ENCODE peak calls at places on chromosome 16, in ten cellular contexts. One of them, this sample, is unnamed.

GRCh38 chr16:49431591-49432290 is 58.1 kb downstream of the C16orf78 start:
- DNase-seq in stimulated activated CD8-positive, alpha-beta memory T cell treated with anti-CD3 and anti-CD28 coated beads, Interleukin-4, amount 100 ng/mL, for 24 hours: no peak
- DNase-seq in AG20443: no peak
- DNase-seq in lung: no peak
- DNase-seq in NCI-H1417: no peak
- DNase-seq in lower leg skin: no peak
- DNase-seq in GM12878: no peak
- DNase-seq in left lung: no peak
- DNase-seq in HT-29: no peak
- DNase-seq in RPMI8226: no peak
- DNase-seq in this sample: no peak

GRCh38 chr16:30998852-30999761 is 11.3 kb downstream of the STX1B start:
- DNase-seq in stimulated activated CD8-positive, alpha-beta memory T cell treated with anti-CD3 and anti-CD28 coated beads, Interleukin-4, amount 100 ng/mL, for 24 hours: no peak
- DNase-seq in AG20443: no peak
- DNase-seq in lung: no peak
- DNase-seq in NCI-H1417: no peak
- DNase-seq in lower leg skin: peak
- DNase-seq in GM12878: no peak
- DNase-seq in left lung: no peak
- DNase-seq in HT-29: no peak
- DNase-seq in RPMI8226: no peak
- DNase-seq in this sample: no peak

GRCh38 chr16:2698996-2699750 is 16.9 kb downstream of the KCTD5 start:
- DNase-seq in stimulated activated CD8-positive, alpha-beta memory T cell treated with anti-CD3 and anti-CD28 coated beads, Interleukin-4, amount 100 ng/mL, for 24 hours: no peak
- DNase-seq in AG20443: no peak
- DNase-seq in lung: no peak
- DNase-seq in NCI-H1417: no peak
- DNase-seq in lower leg skin: no peak
- DNase-seq in GM12878: no peak
- DNase-seq in left lung: no peak
- DNase-seq in HT-29: no peak
- DNase-seq in RPMI8226: no peak
- DNase-seq in this sample: no peak

GRCh38 chr16:16163571-16163970 is 59.7 kb downstream of the ABCC6 start:
- DNase-seq in stimulated activated CD8-positive, alpha-beta memory T cell treated with anti-CD3 and anti-CD28 coated beads, Interleukin-4, amount 100 ng/mL, for 24 hours: no peak
- DNase-seq in AG20443: no peak
- DNase-seq in lung: no peak
- DNase-seq in NCI-H1417: no peak
- DNase-seq in lower leg skin: no peak
- DNase-seq in GM12878: no peak
- DNase-seq in left lung: no peak
- DNase-seq in HT-29: no peak
- DNase-seq in RPMI8226: peak
- DNase-seq in this sample: no peak

GRCh38 chr16:84597518-84598390 is 20.1 kb downstream of the COTL1 start:
- DNase-seq in stimulated activated CD8-positive, alpha-beta memory T cell treated with anti-CD3 and anti-CD28 coated beads, Interleukin-4, amount 100 ng/mL, for 24 hours: no peak
- DNase-seq in AG20443: no peak
- DNase-seq in lung: no peak
- DNase-seq in NCI-H1417: no peak
- DNase-seq in lower leg skin: no peak
- DNase-seq in GM12878: no peak
- DNase-seq in left lung: peak
- DNase-seq in HT-29: no peak
- DNase-seq in RPMI8226: no peak
- DNase-seq in this sample: no peak

GRCh38 chr16:65392831-65393565 is 271.1 kb upstream of the CDH11 start:
- DNase-seq in stimulated activated CD8-positive, alpha-beta memory T cell treated with anti-CD3 and anti-CD28 coated beads, Interleukin-4, amount 100 ng/mL, for 24 hours: no peak
- DNase-seq in AG20443: no peak
- DNase-seq in lung: no peak
- DNase-seq in NCI-H1417: no peak
- DNase-seq in lower leg skin: no peak
- DNase-seq in GM12878: no peak
- DNase-seq in left lung: no peak
- DNase-seq in HT-29: no peak
- DNase-seq in RPMI8226: no peak
- DNase-seq in this sample: no peak

GRCh38 chr16:77971306-77972131 is 50.8 kb upstream of the CLEC3A start:
- DNase-seq in stimulated activated CD8-positive, alpha-beta memory T cell treated with anti-CD3 and anti-CD28 coated beads, Interleukin-4, amount 100 ng/mL, for 24 hours: peak
- DNase-seq in AG20443: peak
- DNase-seq in lung: peak
- DNase-seq in NCI-H1417: peak
- DNase-seq in lower leg skin: peak
- DNase-seq in GM12878: no peak
- DNase-seq in left lung: peak
- DNase-seq in HT-29: peak
- DNase-seq in RPMI8226: peak
- DNase-seq in this sample: peak

GRCh38 chr16:89172901-89173628 is 1.5 kb downstream of the CDH15 start:
- DNase-seq in stimulated activated CD8-positive, alpha-beta memory T cell treated with anti-CD3 and anti-CD28 coated beads, Interleukin-4, amount 100 ng/mL, for 24 hours: no peak
- DNase-seq in AG20443: no peak
- DNase-seq in lung: no peak
- DNase-seq in NCI-H1417: no peak
- DNase-seq in lower leg skin: no peak
- DNase-seq in GM12878: no peak
- DNase-seq in left lung: no peak
- DNase-seq in HT-29: no peak
- DNase-seq in RPMI8226: no peak
- DNase-seq in this sample: no peak

GRCh38 chr16:28495795-28496749 is 1.6 kb downstream of the APOBR start:
- DNase-seq in stimulated activated CD8-positive, alpha-beta memory T cell treated with anti-CD3 and anti-CD28 coated beads, Interleukin-4, amount 100 ng/mL, for 24 hours: no peak
- DNase-seq in AG20443: no peak
- DNase-seq in lung: no peak
- DNase-seq in NCI-H1417: no peak
- DNase-seq in lower leg skin: no peak
- DNase-seq in GM12878: no peak
- DNase-seq in left lung: no peak
- DNase-seq in HT-29: no peak
- DNase-seq in RPMI8226: no peak
- DNase-seq in this sample: no peak

GRCh38 chr16:53881371-53881770 is 177.4 kb downstream of the FTO start:
- DNase-seq in stimulated activated CD8-positive, alpha-beta memory T cell treated with anti-CD3 and anti-CD28 coated beads, Interleukin-4, amount 100 ng/mL, for 24 hours: no peak
- DNase-seq in AG20443: peak
- DNase-seq in lung: no peak
- DNase-seq in NCI-H1417: no peak
- DNase-seq in lower leg skin: no peak
- DNase-seq in GM12878: no peak
- DNase-seq in left lung: no peak
- DNase-seq in HT-29: no peak
- DNase-seq in RPMI8226: no peak
- DNase-seq in this sample: no peak

GRCh38 chr16:73034374-73034773 is 13.6 kb downstream of the ZFHX3 start:
- DNase-seq in stimulated activated CD8-positive, alpha-beta memory T cell treated with anti-CD3 and anti-CD28 coated beads, Interleukin-4, amount 100 ng/mL, for 24 hours: no peak
- DNase-seq in AG20443: no peak
- DNase-seq in lung: no peak
- DNase-seq in NCI-H1417: no peak
- DNase-seq in lower leg skin: no peak
- DNase-seq in GM12878: peak
- DNase-seq in left lung: no peak
- DNase-seq in HT-29: no peak
- DNase-seq in RPMI8226: no peak
- DNase-seq in this sample: no peak

GRCh38 chr16:674968-675883 is at the start of gene RHBDL1:
- DNase-seq in stimulated activated CD8-positive, alpha-beta memory T cell treated with anti-CD3 and anti-CD28 coated beads, Interleukin-4, amount 100 ng/mL, for 24 hours: no peak
- DNase-seq in AG20443: peak
- DNase-seq in lung: no peak
- DNase-seq in NCI-H1417: no peak
- DNase-seq in lower leg skin: no peak
- DNase-seq in GM12878: no peak
- DNase-seq in left lung: no peak
- DNase-seq in HT-29: peak
- DNase-seq in RPMI8226: no peak
- DNase-seq in this sample: no peak

GRCh38 chr16:58018803-58019202 is 6.8 kb upstream of the MMP15 start:
- DNase-seq in stimulated activated CD8-positive, alpha-beta memory T cell treated with anti-CD3 and anti-CD28 coated beads, Interleukin-4, amount 100 ng/mL, for 24 hours: no peak
- DNase-seq in AG20443: no peak
- DNase-seq in lung: no peak
- DNase-seq in NCI-H1417: no peak
- DNase-seq in lower leg skin: no peak
- DNase-seq in GM12878: no peak
- DNase-seq in left lung: no peak
- DNase-seq in HT-29: no peak
- DNase-seq in RPMI8226: no peak
- DNase-seq in this sample: no peak

GRCh38 chr16:86044241-86044671 is 145.3 kb downstream of the IRF8 start:
- DNase-seq in stimulated activated CD8-positive, alpha-beta memory T cell treated with anti-CD3 and anti-CD28 coated beads, Interleukin-4, amount 100 ng/mL, for 24 hours: peak
- DNase-seq in AG20443: peak
- DNase-seq in lung: no peak
- DNase-seq in NCI-H1417: no peak
- DNase-seq in lower leg skin: no peak
- DNase-seq in GM12878: no peak
- DNase-seq in left lung: peak
- DNase-seq in HT-29: peak
- DNase-seq in RPMI8226: peak
- DNase-seq in this sample: no peak

GRCh38 chr16:25426829-25427228 is 169.2 kb upstream of the ZKSCAN2 start:
- DNase-seq in stimulated activated CD8-positive, alpha-beta memory T cell treated with anti-CD3 and anti-CD28 coated beads, Interleukin-4, amount 100 ng/mL, for 24 hours: no peak
- DNase-seq in AG20443: no peak
- DNase-seq in lung: no peak
- DNase-seq in NCI-H1417: no peak
- DNase-seq in lower leg skin: no peak
- DNase-seq in GM12878: no peak
- DNase-seq in left lung: no peak
- DNase-seq in HT-29: no peak
- DNase-seq in RPMI8226: no peak
- DNase-seq in this sample: no peak

GRCh38 chr16:66469932-66470546 is 42.9 kb downstream of the BEAN1 start:
- DNase-seq in stimulated activated CD8-positive, alpha-beta memory T cell treated with anti-CD3 and anti-CD28 coated beads, Interleukin-4, amount 100 ng/mL, for 24 hours: no peak
- DNase-seq in AG20443: no peak
- DNase-seq in lung: no peak
- DNase-seq in NCI-H1417: no peak
- DNase-seq in lower leg skin: peak
- DNase-seq in GM12878: no peak
- DNase-seq in left lung: no peak
- DNase-seq in HT-29: no peak
- DNase-seq in RPMI8226: no peak
- DNase-seq in this sample: no peak

GRCh38 chr16:2475413-2476344 is 752 bp downstream of the TBC1D24 start:
- DNase-seq in stimulated activated CD8-positive, alpha-beta memory T cell treated with anti-CD3 and anti-CD28 coated beads, Interleukin-4, amount 100 ng/mL, for 24 hours: no peak
- DNase-seq in AG20443: no peak
- DNase-seq in lung: no peak
- DNase-seq in NCI-H1417: peak
- DNase-seq in lower leg skin: no peak
- DNase-seq in GM12878: no peak
- DNase-seq in left lung: no peak
- DNase-seq in HT-29: peak
- DNase-seq in RPMI8226: peak
- DNase-seq in this sample: no peak

GRCh38 chr16:11833951-11834695 is 17.2 kb downstream of the RSL1D1 start:
- DNase-seq in stimulated activated CD8-positive, alpha-beta memory T cell treated with anti-CD3 and anti-CD28 coated beads, Interleukin-4, amount 100 ng/mL, for 24 hours: no peak
- DNase-seq in AG20443: peak
- DNase-seq in lung: no peak
- DNase-seq in NCI-H1417: no peak
- DNase-seq in lower leg skin: no peak
- DNase-seq in GM12878: no peak
- DNase-seq in left lung: no peak
- DNase-seq in HT-29: no peak
- DNase-seq in RPMI8226: no peak
- DNase-seq in this sample: no peak

GRCh38 chr16:88730632-88731607 is 24.6 kb downstream of the CTU2 start:
- DNase-seq in stimulated activated CD8-positive, alpha-beta memory T cell treated with anti-CD3 and anti-CD28 coated beads, Interleukin-4, amount 100 ng/mL, for 24 hours: no peak
- DNase-seq in AG20443: no peak
- DNase-seq in lung: no peak
- DNase-seq in NCI-H1417: no peak
- DNase-seq in lower leg skin: no peak
- DNase-seq in GM12878: no peak
- DNase-seq in left lung: no peak
- DNase-seq in HT-29: no peak
- DNase-seq in RPMI8226: no peak
- DNase-seq in this sample: no peak

GRCh38 chr16:88427376-88427775 is 25.7 kb upstream of the ZFPM1 start:
- DNase-seq in stimulated activated CD8-positive, alpha-beta memory T cell treated with anti-CD3 and anti-CD28 coated beads, Interleukin-4, amount 100 ng/mL, for 24 hours: no peak
- DNase-seq in AG20443: no peak
- DNase-seq in lung: no peak
- DNase-seq in NCI-H1417: no peak
- DNase-seq in lower leg skin: no peak
- DNase-seq in GM12878: no peak
- DNase-seq in left lung: no peak
- DNase-seq in HT-29: no peak
- DNase-seq in RPMI8226: no peak
- DNase-seq in this sample: no peak

GRCh38 chr16:10678655-10679054 is 16.1 kb downstream of the TEKT5 start:
- DNase-seq in stimulated activated CD8-positive, alpha-beta memory T cell treated with anti-CD3 and anti-CD28 coated beads, Interleukin-4, amount 100 ng/mL, for 24 hours: no peak
- DNase-seq in AG20443: no peak
- DNase-seq in lung: no peak
- DNase-seq in NCI-H1417: peak
- DNase-seq in lower leg skin: peak
- DNase-seq in GM12878: no peak
- DNase-seq in left lung: no peak
- DNase-seq in HT-29: no peak
- DNase-seq in RPMI8226: no peak
- DNase-seq in this sample: no peak

This sample was measured in suprapubic skin.